ENCODE peak calls at places on chromosomes 2 and 18, in four cellular contexts. A, U, T and E are unnamed samples.
A peak's percentile ranks its signal among the peaks of the same experiment; 100 is the strongest.

GRCh38 chr2:43519711-43520221 is 76.1 kb downstream of the THADA start:
- DNase-seq in A (no peak), U (peak; percentile 99), T (peak; percentile 95), E (peak; percentile 89)

GRCh38 chr18:47100214-47100831 is 50.0 kb downstream of the HDHD2 start:
- DNase-seq in U (peak; percentile 41), A (peak; percentile 39), T (peak; percentile 71), E (peak; percentile 32)

GRCh38 chr2:20576598-20577115 is 74.2 kb downstream of the HS1BP3 start:
- DNase-seq in U (no peak), A (no peak), T (no peak), E (no peak)

GRCh38 chr18:63379639-63379962 is 12.6 kb upstream of the KDSR start:
- DNase-seq in A (no peak), T (peak; percentile 37), U (no peak), E (no peak)

GRCh38 chr18:48540329-48541025 is 1.6 kb downstream of the CTIF start:
- DNase-seq in T (peak; percentile 92), A (no peak), U (peak; percentile 39), E (no peak)

GRCh38 chr18:8657873-8658521 is 47.4 kb upstream of the MTCL1 start:
- DNase-seq in T (peak; percentile 28), U (peak; percentile 18), A (no peak), E (no peak)

GRCh38 chr2:46163804-46164569 is 133.2 kb upstream of the EPAS1 start:
- DNase-seq in U (peak; percentile 52), T (peak; percentile 57), A (no peak), E (no peak)

GRCh38 chr2:32355976-32356734 is 668 bp upstream of the BIRC6 start:
- DNase-seq in T (no peak), A (no peak), U (peak; percentile 47), E (peak; percentile 11)

GRCh38 chr18:79260510-79260909 is 135.2 kb upstream of the NFATC1 start:
- DNase-seq in T (no peak), U (no peak), A (no peak), E (no peak)

GRCh38 chr2:134314202-134314601 is 60.3 kb downstream of the MGAT5 start:
- DNase-seq in U (no peak), T (no peak), A (no peak), E (no peak)

GRCh38 chr2:32012872-32013271 is 2.1 kb upstream of the MEMO1 start:
- DNase-seq in T (no peak), A (no peak), U (no peak), E (no peak)

GRCh38 chr18:36153203-36153602 is 23.5 kb downstream of the ELP2 start:
- DNase-seq in U (peak; percentile 99), A (no peak), T (peak; percentile 57), E (peak; percentile 77)

GRCh38 chr2:16223481-16224177 is 283.3 kb downstream of the MYCN start:
- DNase-seq in A (no peak), T (no peak), U (no peak), E (no peak)

DNA sequence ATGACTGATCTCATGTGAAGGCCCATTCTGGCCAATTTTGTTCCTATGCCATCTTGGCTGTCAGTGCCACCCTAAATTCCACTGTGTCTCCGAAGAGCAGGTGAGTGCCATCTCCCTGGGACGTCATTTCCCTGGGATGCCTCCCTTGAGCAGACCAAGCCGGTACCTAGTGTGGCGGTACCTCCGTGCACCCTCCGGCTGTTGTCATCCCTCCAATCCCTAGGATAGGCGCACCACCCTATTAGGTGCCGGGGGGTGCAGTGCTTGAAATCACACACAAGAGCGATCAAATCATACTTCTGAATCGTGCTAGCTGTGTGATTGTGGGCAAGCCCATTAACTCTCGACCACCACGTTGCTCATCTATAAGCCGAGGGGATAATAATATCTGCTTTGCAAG is 81.8 kb upstream of the GLI2 start:
- DNase-seq in A (no peak), T (no peak), U (no peak), E (no peak)
- H3K4me3 ChIP-seq in A (no peak overlapping the region), T (no peak overlapping the region), U (no peak overlapping the region), E (no peak overlapping the region)

DNA sequence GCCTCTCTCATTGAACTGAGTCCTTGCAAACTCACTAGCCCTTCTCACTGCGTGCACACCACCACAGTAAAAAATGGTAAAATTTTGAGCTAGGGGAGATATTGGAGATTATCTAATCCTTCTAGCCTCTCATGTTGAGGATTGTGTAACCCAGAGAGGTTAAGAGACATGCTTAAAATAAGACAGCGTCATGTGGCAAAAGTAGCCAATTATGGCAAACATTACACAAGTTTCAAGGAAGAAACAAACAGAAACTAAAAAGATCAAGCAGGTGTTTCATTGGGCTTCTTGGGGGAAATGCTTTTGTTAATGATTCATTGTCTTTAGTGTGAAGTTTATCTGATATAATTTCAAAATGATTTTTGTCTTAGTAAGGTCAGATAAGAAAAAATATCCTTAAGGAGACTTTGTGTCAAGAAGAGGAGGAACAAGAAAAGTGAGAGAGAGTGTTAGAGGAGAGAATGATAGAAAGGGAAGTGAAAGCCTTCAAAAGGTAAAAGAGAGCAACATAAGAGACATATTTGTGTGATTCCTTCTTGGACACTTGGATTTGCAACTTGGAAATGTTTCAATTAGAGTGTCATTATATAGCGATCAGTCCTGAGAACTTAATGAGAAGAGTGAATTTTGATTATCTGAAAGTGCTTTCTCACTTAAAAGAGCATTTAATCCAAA is 893.8 kb upstream of the FAM98A start:
- DNase-seq in U (no peak), A (no peak), T (no peak), E (no peak)
- H3K27ac ChIP-seq in U (no peak overlapping the region), A (no peak overlapping the region), T (no peak overlapping the region), E (no peak overlapping the region)

DNA sequence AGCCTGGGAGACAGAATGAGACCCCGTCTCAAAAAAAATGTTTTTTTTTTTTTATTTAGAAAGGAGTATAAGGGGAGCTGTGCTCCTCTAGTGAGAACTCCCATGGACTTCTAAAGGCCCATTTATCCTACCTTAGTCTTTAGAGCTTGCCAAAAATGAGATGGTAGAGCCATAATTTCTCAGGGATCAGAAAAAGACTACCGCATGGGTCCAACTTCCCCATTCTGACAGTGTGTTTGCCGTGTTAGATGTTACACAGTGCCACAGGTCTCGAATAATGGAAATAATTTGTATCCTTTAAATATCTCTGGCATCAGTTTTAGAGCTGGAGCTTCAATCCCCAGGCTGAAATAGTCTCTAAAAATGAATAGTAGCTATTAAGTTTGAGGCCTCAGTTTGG is 6.0 kb upstream of the SLC39A10 start:
- DNase-seq in U (no peak), T (no peak), A (no peak), E (no peak)
- H3K4me3 ChIP-seq in U (no peak overlapping the region), T (no peak overlapping the region), A (no peak overlapping the region), E (no peak overlapping the region)

GRCh38 chr2:64276417-64277095 is 132.3 kb upstream of the PELI1 start:
- DNase-seq in A (no peak), U (peak; percentile 46), T (peak; percentile 25), E (no peak)
- H3K27ac ChIP-seq in A (no peak overlapping the region), U (no peak overlapping the region), T (no peak overlapping the region), E (no peak overlapping the region)

DNA sequence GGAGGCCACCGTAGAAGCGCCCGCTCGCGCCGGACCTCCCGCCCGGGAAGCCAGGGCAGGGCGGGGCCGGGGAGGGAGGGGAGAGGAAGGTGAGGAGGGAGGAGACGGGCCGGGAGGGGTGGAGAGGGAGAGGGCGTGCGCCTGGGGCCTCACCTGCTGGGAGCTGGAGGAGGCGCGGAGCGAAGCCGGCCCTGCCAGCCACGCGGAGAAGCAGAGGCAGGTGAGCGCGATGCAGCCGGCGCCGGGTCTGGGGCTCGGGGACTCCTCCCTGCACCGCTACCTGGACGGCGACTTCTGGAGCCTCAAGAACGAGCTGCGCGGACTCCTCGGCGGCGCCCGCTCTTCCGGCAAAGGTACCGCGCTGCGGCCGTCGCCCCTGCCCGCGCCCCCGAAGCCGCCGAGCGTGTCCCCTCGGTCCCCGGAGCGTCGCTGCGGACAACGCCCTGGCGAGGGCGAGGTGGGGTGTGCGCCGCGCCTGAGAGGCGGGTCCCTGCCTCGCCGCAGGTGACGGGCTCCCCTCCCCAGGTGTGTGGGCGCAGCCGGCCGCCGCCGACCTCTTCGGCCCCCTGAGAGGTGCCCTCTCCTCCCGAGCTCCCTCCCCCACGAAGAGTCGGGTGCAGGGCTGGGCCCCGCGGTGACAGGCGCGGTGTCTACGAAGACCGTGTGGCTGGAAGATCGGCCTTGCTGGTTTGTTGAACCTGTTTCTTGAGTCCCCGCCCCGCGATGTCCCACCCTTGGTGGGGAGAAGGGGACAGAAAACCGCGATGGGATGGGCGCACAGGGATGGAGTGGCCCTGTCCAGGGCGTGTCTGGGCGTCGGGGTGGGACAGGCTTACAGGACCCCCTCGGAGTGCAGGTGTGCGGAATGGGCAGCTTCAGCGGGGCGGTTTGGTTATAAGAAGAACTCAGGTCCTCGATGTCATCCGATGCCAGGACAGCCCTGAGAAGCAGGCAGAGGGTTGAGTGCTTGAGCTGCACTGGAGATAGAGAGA is at the start of gene ACOXL:
- DNase-seq in U (no peak), T (no peak), A (peak; percentile 40), E (no peak)
- H3K4me3 ChIP-seq in U (no peak within 1 kb of the TSS), T (no peak within 1 kb of the TSS), A (peak within 1 kb of the TSS; percentile 66), E (no peak within 1 kb of the TSS)

GRCh38 chr2:62465741-62466500 is 40.1 kb downstream of the TMEM17 start:
- DNase-seq in U (peak; percentile 6), A (no peak), T (no peak), E (no peak)
- H3K27ac ChIP-seq in U (no peak overlapping the region), A (peak overlapping the region; percentile 74), T (no peak overlapping the region), E (no peak overlapping the region)

GRCh38 chr2:74011246-74011645 is 26.5 kb downstream of the TET3 start:
- DNase-seq in A (no peak), T (no peak), U (no peak), E (no peak)

GRCh38 chr2:74007120-74007519 is 22.4 kb downstream of the TET3 start:
- DNase-seq in T (peak; percentile 56), A (no peak), U (no peak), E (no peak)

GRCh38 chr2:74009577-74009976 is 24.9 kb downstream of the TET3 start:
- DNase-seq in T (no peak), U (no peak), A (no peak), E (no peak)

GRCh38 chr2:74010087-74010541 is 25.4 kb downstream of the TET3 start:
- DNase-seq in T (no peak), U (no peak), A (no peak), E (no peak)

GRCh38 chr2:74008761-74009395 is 24.2 kb downstream of the TET3 start:
- DNase-seq in A (no peak), T (no peak), U (no peak), E (no peak)
- H3K4me3 ChIP-seq in A (no peak overlapping the region), T (no peak overlapping the region), U (no peak overlapping the region), E (no peak overlapping the region)